ENCODE peak calls at places on chromosomes 2 and 18, in ten cellular contexts. One of them, this sample, is unnamed.

GRCh38 chr2:235951980-235952379 is 216.2 kb downstream of the GBX2 start:
- DNase-seq in OCI-LY7: no peak
- DNase-seq in uterus: no peak
- DNase-seq in hepatocyte: no peak
- DNase-seq in IMR-90: no peak
- DNase-seq in pancreas: no peak
- DNase-seq in lower lobe of right lung: no peak
- DNase-seq in tibial artery: no peak
- DNase-seq in MM.1S: peak; percentile 46
- DNase-seq in body of pancreas: no peak
- DNase-seq in this sample: no peak

GRCh38 chr2:67463810-67464209 is 66.7 kb downstream of the ETAA1 start:
- DNase-seq in OCI-LY7: no peak
- DNase-seq in uterus: no peak
- DNase-seq in hepatocyte: peak; percentile 19
- DNase-seq in IMR-90: peak; percentile 67
- DNase-seq in pancreas: no peak
- DNase-seq in lower lobe of right lung: no peak
- DNase-seq in tibial artery: no peak
- DNase-seq in MM.1S: peak; percentile 88
- DNase-seq in body of pancreas: no peak
- DNase-seq in this sample: peak; percentile 42

GRCh38 chr2:49935456-49935855 is 781.1 kb upstream of the FSHR start:
- DNase-seq in OCI-LY7: no peak
- DNase-seq in uterus: no peak
- DNase-seq in hepatocyte: no peak
- DNase-seq in IMR-90: no peak
- DNase-seq in pancreas: no peak
- DNase-seq in lower lobe of right lung: no peak
- DNase-seq in tibial artery: no peak
- DNase-seq in MM.1S: no peak
- DNase-seq in body of pancreas: no peak
- DNase-seq in this sample: no peak

GRCh38 chr2:238024986-238025385 is 35.8 kb upstream of the SCLY start:
- DNase-seq in OCI-LY7: no peak
- DNase-seq in uterus: no peak
- DNase-seq in hepatocyte: no peak
- DNase-seq in IMR-90: peak; percentile 89
- DNase-seq in pancreas: no peak
- DNase-seq in lower lobe of right lung: no peak
- DNase-seq in tibial artery: no peak
- DNase-seq in MM.1S: no peak
- DNase-seq in body of pancreas: no peak
- DNase-seq in this sample: no peak

GRCh38 chr2:60316381-60317028 is 236.9 kb downstream of the BCL11A start:
- DNase-seq in OCI-LY7: peak; percentile 55
- DNase-seq in uterus: no peak
- DNase-seq in hepatocyte: peak; percentile 62
- DNase-seq in IMR-90: no peak
- DNase-seq in pancreas: no peak
- DNase-seq in lower lobe of right lung: no peak
- DNase-seq in tibial artery: no peak
- DNase-seq in MM.1S: no peak
- DNase-seq in body of pancreas: no peak
- DNase-seq in this sample: peak; percentile 25

GRCh38 chr18:70380915-70381896 is 92.4 kb downstream of the SOCS6 start:
- DNase-seq in OCI-LY7: no peak
- DNase-seq in uterus: no peak
- DNase-seq in hepatocyte: peak; percentile 34
- DNase-seq in IMR-90: no peak
- DNase-seq in pancreas: no peak
- DNase-seq in lower lobe of right lung: no peak
- DNase-seq in tibial artery: no peak
- DNase-seq in MM.1S: no peak
- DNase-seq in body of pancreas: peak; percentile 50
- DNase-seq in this sample: peak; percentile 76

GRCh38 chr2:98212733-98213132 is 125.8 kb downstream of the VWA3B start:
- DNase-seq in OCI-LY7: no peak
- DNase-seq in uterus: no peak
- DNase-seq in hepatocyte: no peak
- DNase-seq in IMR-90: no peak
- DNase-seq in pancreas: no peak
- DNase-seq in lower lobe of right lung: no peak
- DNase-seq in tibial artery: no peak
- DNase-seq in MM.1S: no peak
- DNase-seq in body of pancreas: no peak
- DNase-seq in this sample: no peak

GRCh38 chr18:79782566-79783308 is 15.0 kb upstream of the KCNG2 start:
- DNase-seq in OCI-LY7: no peak
- DNase-seq in uterus: no peak
- DNase-seq in hepatocyte: no peak
- DNase-seq in IMR-90: no peak
- DNase-seq in pancreas: no peak
- DNase-seq in lower lobe of right lung: peak; percentile 31
- DNase-seq in tibial artery: no peak
- DNase-seq in MM.1S: no peak
- DNase-seq in body of pancreas: no peak
- DNase-seq in this sample: no peak

GRCh38 chr18:3529077-3529476 is 79.1 kb downstream of the TGIF1 start:
- DNase-seq in OCI-LY7: no peak
- DNase-seq in uterus: no peak
- DNase-seq in hepatocyte: no peak
- DNase-seq in IMR-90: no peak
- DNase-seq in pancreas: no peak
- DNase-seq in lower lobe of right lung: no peak
- DNase-seq in tibial artery: no peak
- DNase-seq in MM.1S: no peak
- DNase-seq in body of pancreas: no peak
- DNase-seq in this sample: no peak

GRCh38 chr2:241853651-241854341 is 4.9 kb downstream of the PDCD1 start:
- DNase-seq in OCI-LY7: no peak
- DNase-seq in uterus: peak; percentile 17
- DNase-seq in hepatocyte: no peak
- DNase-seq in IMR-90: peak; percentile 25
- DNase-seq in pancreas: peak; percentile 77
- DNase-seq in lower lobe of right lung: peak; percentile 49
- DNase-seq in tibial artery: no peak
- DNase-seq in MM.1S: no peak
- DNase-seq in body of pancreas: peak; percentile 49
- DNase-seq in this sample: peak; percentile 16

GRCh38 chr2:108870069-108870644 is 83.6 kb downstream of the CCDC138 start:
- DNase-seq in OCI-LY7: peak; percentile 5
- DNase-seq in uterus: no peak
- DNase-seq in hepatocyte: no peak
- DNase-seq in IMR-90: no peak
- DNase-seq in pancreas: no peak
- DNase-seq in lower lobe of right lung: no peak
- DNase-seq in tibial artery: no peak
- DNase-seq in MM.1S: no peak
- DNase-seq in body of pancreas: no peak
- DNase-seq in this sample: no peak

GRCh38 chr2:33437815-33438214 is 38.6 kb upstream of the RASGRP3 start:
- DNase-seq in OCI-LY7: no peak
- DNase-seq in uterus: no peak
- DNase-seq in hepatocyte: no peak
- DNase-seq in IMR-90: no peak
- DNase-seq in pancreas: no peak
- DNase-seq in lower lobe of right lung: no peak
- DNase-seq in tibial artery: no peak
- DNase-seq in MM.1S: no peak
- DNase-seq in body of pancreas: no peak
- DNase-seq in this sample: no peak

GRCh38 chr2:136305517-136306192 is 187.7 kb upstream of the CXCR4 start:
- DNase-seq in OCI-LY7: no peak
- DNase-seq in uterus: no peak
- DNase-seq in hepatocyte: no peak
- DNase-seq in IMR-90: no peak
- DNase-seq in pancreas: no peak
- DNase-seq in lower lobe of right lung: no peak
- DNase-seq in tibial artery: no peak
- DNase-seq in MM.1S: peak; percentile 50
- DNase-seq in body of pancreas: no peak
- DNase-seq in this sample: no peak

GRCh38 chr18:62500966-62501591 is 21.7 kb upstream of the ZCCHC2 start:
- DNase-seq in OCI-LY7: no peak
- DNase-seq in uterus: no peak
- DNase-seq in hepatocyte: no peak
- DNase-seq in IMR-90: no peak
- DNase-seq in pancreas: no peak
- DNase-seq in lower lobe of right lung: no peak
- DNase-seq in tibial artery: no peak
- DNase-seq in MM.1S: no peak
- DNase-seq in body of pancreas: no peak
- DNase-seq in this sample: no peak

GRCh38 chr2:43139501-43139900 is 86.9 kb downstream of the ZFP36L2 start:
- DNase-seq in OCI-LY7: no peak
- DNase-seq in uterus: no peak
- DNase-seq in hepatocyte: peak; percentile 1
- DNase-seq in IMR-90: no peak
- DNase-seq in pancreas: no peak
- DNase-seq in lower lobe of right lung: no peak
- DNase-seq in tibial artery: no peak
- DNase-seq in MM.1S: no peak
- DNase-seq in body of pancreas: no peak
- DNase-seq in this sample: no peak

GRCh38 chr2:18623782-18624181 is 34.4 kb upstream of the NT5C1B start:
- DNase-seq in OCI-LY7: no peak
- DNase-seq in uterus: no peak
- DNase-seq in hepatocyte: no peak
- DNase-seq in IMR-90: peak; percentile 72
- DNase-seq in pancreas: no peak
- DNase-seq in lower lobe of right lung: no peak
- DNase-seq in tibial artery: no peak
- DNase-seq in MM.1S: no peak
- DNase-seq in body of pancreas: no peak
- DNase-seq in this sample: no peak

GRCh38 chr2:60530660-60531276 is 22.7 kb downstream of the BCL11A start:
- DNase-seq in OCI-LY7: peak; percentile 45
- DNase-seq in uterus: peak; percentile 31
- DNase-seq in hepatocyte: peak; percentile 95
- DNase-seq in IMR-90: no peak
- DNase-seq in pancreas: peak; percentile 93
- DNase-seq in lower lobe of right lung: peak; percentile 80
- DNase-seq in tibial artery: no peak
- DNase-seq in MM.1S: no peak
- DNase-seq in body of pancreas: peak; percentile 96
- DNase-seq in this sample: peak; percentile 62

GRCh38 chr2:232038251-232038897 is 76.9 kb downstream of the DIS3L2 start:
- DNase-seq in OCI-LY7: no peak
- DNase-seq in uterus: no peak
- DNase-seq in hepatocyte: no peak
- DNase-seq in IMR-90: no peak
- DNase-seq in pancreas: no peak
- DNase-seq in lower lobe of right lung: no peak
- DNase-seq in tibial artery: no peak
- DNase-seq in MM.1S: no peak
- DNase-seq in body of pancreas: no peak
- DNase-seq in this sample: no peak

DNA sequence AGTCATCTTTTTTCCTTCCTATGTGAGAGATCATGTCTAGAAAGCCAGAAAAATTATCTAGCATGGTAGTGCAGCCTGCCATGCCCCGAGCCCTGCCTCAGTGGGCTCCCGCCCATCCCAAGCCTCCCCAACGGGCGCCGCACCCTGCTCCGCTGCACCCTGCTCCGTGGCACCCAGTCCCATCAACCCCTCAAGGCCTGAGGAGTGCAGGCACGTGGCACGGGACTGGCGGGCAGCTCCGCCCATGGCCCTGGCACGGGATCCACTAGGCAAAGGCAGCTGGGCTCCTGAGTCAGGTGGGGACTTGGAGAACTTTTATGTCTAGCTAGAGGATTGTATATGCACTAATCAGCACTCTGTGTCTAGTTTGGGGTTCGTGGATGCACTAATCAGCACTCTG is 83.4 kb upstream of the COL3A1 start:
- DNase-seq in OCI-LY7: no peak
- DNase-seq in uterus: no peak
- DNase-seq in hepatocyte: no peak
- DNase-seq in IMR-90: no peak
- DNase-seq in pancreas: peak; percentile 40
- DNase-seq in lower lobe of right lung: no peak
- DNase-seq in tibial artery: no peak
- DNase-seq in MM.1S: no peak
- DNase-seq in body of pancreas: no peak
- DNase-seq in this sample: no peak
- H3K4me1 ChIP-seq in OCI-LY7: no peaks in the 10 kb centered on the region
- H3K4me1 ChIP-seq in uterus: no peaks in the 10 kb centered on the region
- H3K4me1 ChIP-seq in hepatocyte: peaks cover 13% of the 10 kb centered on the region
- H3K4me1 ChIP-seq in IMR-90: no peaks in the 10 kb centered on the region
- H3K4me1 ChIP-seq in pancreas: no peaks in the 10 kb centered on the region
- H3K4me1 ChIP-seq in lower lobe of right lung: no peaks in the 10 kb centered on the region
- H3K4me1 ChIP-seq in tibial artery: peaks cover 22% of the 10 kb centered on the region
- H3K4me1 ChIP-seq in MM.1S: no peaks in the 10 kb centered on the region
- H3K4me1 ChIP-seq in body of pancreas: no peaks in the 10 kb centered on the region
- H3K4me1 ChIP-seq in this sample: no peaks in the 10 kb centered on the region

GRCh38 chr2:224268441-224268840 is 133.5 kb downstream of the FAM124B start:
- DNase-seq in OCI-LY7: no peak
- DNase-seq in uterus: no peak
- DNase-seq in hepatocyte: peak; percentile 72
- DNase-seq in IMR-90: peak; percentile 94
- DNase-seq in pancreas: no peak
- DNase-seq in lower lobe of right lung: no peak
- DNase-seq in tibial artery: no peak
- DNase-seq in MM.1S: no peak
- DNase-seq in body of pancreas: no peak
- DNase-seq in this sample: no peak
- TF ChIP-seq CTCF in OCI-LY7: no peak
- TF ChIP-seq CTCF in uterus: no peak
- TF ChIP-seq CTCF in hepatocyte: no peak
- TF ChIP-seq CTCF in IMR-90: no peak
- TF ChIP-seq CTCF in pancreas: no peak
- TF ChIP-seq CTCF in lower lobe of right lung: no peak
- TF ChIP-seq CTCF in tibial artery: no peak
- TF ChIP-seq CTCF in MM.1S: no peak
- TF ChIP-seq CTCF in body of pancreas: no peak
- TF ChIP-seq CTCF in this sample: no peak

DNA sequence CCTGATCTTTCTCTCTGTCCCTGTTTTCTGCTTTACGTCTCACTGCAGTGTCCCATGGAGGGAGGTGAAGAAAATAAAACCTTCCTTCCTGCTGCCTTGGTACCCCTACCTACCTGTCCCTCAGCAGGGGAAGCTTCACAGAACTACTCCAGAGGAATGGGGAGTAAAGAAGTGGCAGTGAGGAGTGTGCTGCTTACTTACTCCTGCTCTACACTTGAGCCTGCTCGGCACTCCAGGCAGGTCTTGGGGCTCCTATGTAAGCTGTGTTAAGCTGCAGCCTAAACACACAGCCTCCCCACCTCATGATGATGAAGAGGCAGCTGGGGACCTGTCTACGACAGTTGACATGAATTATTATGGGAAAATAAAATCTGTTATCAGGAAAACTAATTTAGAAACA is 72.6 kb downstream of the ACSL3 start:
- DNase-seq in OCI-LY7: no peak
- DNase-seq in uterus: no peak
- DNase-seq in hepatocyte: no peak
- DNase-seq in IMR-90: no peak
- DNase-seq in pancreas: no peak
- DNase-seq in lower lobe of right lung: no peak
- DNase-seq in tibial artery: no peak
- DNase-seq in MM.1S: no peak
- DNase-seq in body of pancreas: no peak
- DNase-seq in this sample: no peak
- H3K4me3 ChIP-seq in OCI-LY7: no peak overlapping the region
- H3K4me3 ChIP-seq in uterus: no peak overlapping the region
- H3K4me3 ChIP-seq in hepatocyte: no peak overlapping the region
- H3K4me3 ChIP-seq in IMR-90: no peak overlapping the region
- H3K4me3 ChIP-seq in pancreas: no peak overlapping the region
- H3K4me3 ChIP-seq in lower lobe of right lung: no peak overlapping the region
- H3K4me3 ChIP-seq in tibial artery: no peak overlapping the region
- H3K4me3 ChIP-seq in MM.1S: no peak overlapping the region
- H3K4me3 ChIP-seq in body of pancreas: no peak overlapping the region
- H3K4me3 ChIP-seq in this sample: no peak overlapping the region

GRCh38 chr2:124027182-124027581 is 2.1 kb downstream of the CNTNAP5 start:
- DNase-seq in OCI-LY7: peak; percentile 54
- DNase-seq in uterus: no peak
- DNase-seq in hepatocyte: peak; percentile 82
- DNase-seq in IMR-90: peak; percentile 30
- DNase-seq in pancreas: no peak
- DNase-seq in lower lobe of right lung: no peak
- DNase-seq in tibial artery: no peak
- DNase-seq in MM.1S: peak; percentile 83
- DNase-seq in body of pancreas: peak; percentile 38
- DNase-seq in this sample: peak; percentile 41
- H3K4me1 ChIP-seq in OCI-LY7: no peaks in the 10 kb centered on the region
- H3K4me1 ChIP-seq in uterus: no peaks in the 10 kb centered on the region
- H3K4me1 ChIP-seq in hepatocyte: no peaks in the 10 kb centered on the region
- H3K4me1 ChIP-seq in IMR-90: no peaks in the 10 kb centered on the region
- H3K4me1 ChIP-seq in pancreas: no peaks in the 10 kb centered on the region
- H3K4me1 ChIP-seq in lower lobe of right lung: no peaks in the 10 kb centered on the region
- H3K4me1 ChIP-seq in tibial artery: peaks cover 5% of the 10 kb centered on the region
- H3K4me1 ChIP-seq in MM.1S: no peaks in the 10 kb centered on the region
- H3K4me1 ChIP-seq in body of pancreas: peaks cover 10% of the 10 kb centered on the region
- H3K4me1 ChIP-seq in this sample: no peaks in the 10 kb centered on the region

This sample was measured in Caco-2.